ENCODE peak calls at places on chromosomes 5 and 9, in six cellular contexts. U is CD4-positive, alpha-beta T cell; Y is psoas muscle; O is A549; X is heart right ventricle; V is neural crest cell. H is an unnamed sample.

GRCh38 chr5:173493846-173494245 is 122.6 kb downstream of the BOD1 start:
- DNase-seq in U (no peak), Y (no peak), O (no peak), X (no peak), V (no peak), H (no peak)

GRCh38 chr5:96968074-96968473 is 32.2 kb downstream of the LNPEP start:
- DNase-seq in U (no peak), Y (no peak), O (peak; percentile 7), X (no peak), V (no peak), H (no peak)

GRCh38 chr5:138963763-138964371 is 88.7 kb upstream of the LRRTM2 start:
- DNase-seq in U (no peak), Y (no peak), O (no peak), X (no peak), V (peak; percentile 38), H (no peak)

GRCh38 chr5:65577141-65577540 is 14.0 kb downstream of the PPWD1 start:
- DNase-seq in U (no peak), Y (no peak), O (no peak), X (no peak), V (no peak), H (no peak)

GRCh38 chr5:74200560-74200959 is 440.0 kb downstream of the ENC1 start:
- DNase-seq in U (no peak), Y (no peak), O (no peak), X (no peak), V (no peak), H (peak; percentile 34)

GRCh38 chr5:115843444-115844130 is 1.9 kb downstream of the AP3S1 start:
- DNase-seq in U (no peak), Y (no peak), O (no peak), X (no peak), V (no peak), H (no peak)

GRCh38 chr5:148179234-148179824 is 11.0 kb downstream of the SPINK14 start:
- DNase-seq in U (no peak), Y (no peak), O (no peak), X (no peak), V (no peak), H (peak; percentile 18)

GRCh38 chr5:103259705-103260355 is 1.3 kb downstream of the MACIR start:
- DNase-seq in U (no peak), Y (no peak), O (peak; percentile 28), X (no peak), V (no peak), H (no peak)

GRCh38 chr5:115702025-115702424 is 76.2 kb upstream of the TMED7 start:
- DNase-seq in U (no peak), Y (no peak), O (no peak), X (no peak), V (no peak), H (no peak)

GRCh38 chr5:136811551-136811950 is 446.2 kb upstream of the TRPC7 start:
- DNase-seq in U (no peak), Y (peak; percentile 19), O (no peak), X (no peak), V (no peak), H (no peak)

GRCh38 chr5:159582756-159583523 is 252.7 kb upstream of the IL12B start:
- DNase-seq in U (no peak), Y (no peak), O (peak; percentile 33), X (no peak), V (no peak), H (peak; percentile 53)

GRCh38 chr9:86751207-86751606 is 196.1 kb downstream of the GAS1 start:
- DNase-seq in U (no peak), Y (peak; percentile 20), O (no peak), X (no peak), V (no peak), H (no peak)

GRCh38 chr5:10537614-10538013 is 26.3 kb upstream of the ANKRD33B start:
- DNase-seq in U (no peak), Y (no peak), O (no peak), X (no peak), V (no peak), H (no peak)

GRCh38 chr5:83974151-83974822 is 253.6 kb upstream of the HAPLN1 start:
- DNase-seq in U (no peak), Y (no peak), O (no peak), X (no peak), V (no peak), H (no peak)

GRCh38 chr9:14315754-14316573 is 2.0 kb upstream of the NFIB start:
- DNase-seq in U (no peak), Y (peak; percentile 30), O (peak; percentile 48), X (peak; percentile 31), V (no peak), H (peak; percentile 24)

GRCh38 chr9:87668722-87669121 is 57.2 kb upstream of the CTSL start:
- DNase-seq in U (no peak), Y (no peak), O (no peak), X (no peak), V (no peak), H (no peak)

GRCh38 chr5:91145233-91145620 is 237.9 kb downstream of the ARRDC3 start:
- DNase-seq in U (no peak), Y (no peak), O (no peak), X (no peak), V (no peak), H (no peak)

GRCh38 chr9:79220666-79221065 is 351.1 kb upstream of the TLE4 start:
- DNase-seq in U (no peak), Y (no peak), O (no peak), X (no peak), V (no peak), H (no peak)

DNA sequence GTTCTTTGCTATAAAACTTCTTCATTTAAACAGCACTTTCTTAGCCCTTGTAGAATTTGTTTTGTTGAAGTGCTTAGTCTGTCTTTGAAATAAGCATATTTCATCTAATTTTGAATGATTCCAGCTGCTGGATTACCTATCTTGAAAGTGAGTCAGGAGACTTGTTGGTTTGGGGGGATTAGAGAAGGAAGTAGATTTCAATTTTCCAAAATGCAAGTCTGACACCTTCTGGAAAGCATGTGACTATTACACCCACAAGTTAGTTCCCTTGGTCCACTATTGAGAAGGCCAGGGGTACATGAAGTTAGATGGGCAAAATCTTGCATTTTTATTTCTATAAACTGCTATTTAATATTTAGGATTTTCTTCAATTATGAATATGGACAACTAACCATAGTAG is 96.4 kb upstream of the RANBP3L start:
- DNase-seq in U (no peak), Y (no peak), O (no peak), X (no peak), V (no peak), H (no peak)
- TF ChIP-seq CTCF in U (no peak), Y (peak; percentile 25), O (peak; percentile 29), X (peak; percentile 13), V (peak; percentile 47), H (no peak)

GRCh38 chr5:157460921-157461792 is 1.1 kb downstream of the NIPAL4 start:
- DNase-seq in U (no peak), Y (no peak), O (no peak), X (no peak), V (no peak), H (no peak)

GRCh38 chr5:157463621-157464407 is 3.8 kb downstream of the NIPAL4 start:
- DNase-seq in U (no peak), Y (no peak), O (no peak), X (no peak), V (no peak), H (no peak)

GRCh38 chr5:157463081-157463480 is 3.1 kb downstream of the NIPAL4 start:
- DNase-seq in U (no peak), Y (no peak), O (no peak), X (no peak), V (no peak), H (no peak)

GRCh38 chr5:157468293-157468965 is 8.4 kb downstream of the NIPAL4 start:
- DNase-seq in U (no peak), Y (no peak), O (no peak), X (no peak), V (no peak), H (no peak)

DNA sequence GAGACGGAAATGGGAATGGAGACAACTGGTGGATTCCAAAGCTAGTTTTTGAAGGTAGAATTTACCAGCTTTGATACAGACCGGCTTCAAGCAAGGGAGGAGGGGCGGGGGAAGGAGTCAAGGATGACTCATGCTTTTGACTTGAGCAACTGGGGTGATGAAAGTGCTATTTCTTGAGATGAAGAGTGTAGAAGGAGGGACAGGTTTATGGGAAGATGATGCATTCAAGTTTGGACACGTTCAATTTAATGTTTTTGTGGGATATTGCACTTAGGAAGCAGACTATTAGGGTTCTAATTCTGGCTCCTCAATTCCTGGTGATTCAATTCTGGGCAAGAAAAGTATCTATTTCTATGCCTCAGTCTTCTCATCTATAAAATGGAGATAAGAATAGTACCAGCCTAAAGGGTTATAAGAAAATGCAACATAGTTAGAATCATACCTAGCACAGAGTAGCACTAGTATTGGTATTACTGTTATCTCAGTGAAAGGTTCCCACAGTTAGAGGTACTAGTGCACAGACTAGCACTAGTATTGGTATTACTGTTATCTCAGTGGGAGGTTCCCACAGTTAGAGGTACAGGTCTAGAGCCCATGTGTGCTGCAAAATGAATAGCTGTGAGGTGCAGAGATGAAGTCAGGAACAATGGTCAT is 4.6 kb downstream of the NIPAL4 start:
- DNase-seq in U (no peak), Y (peak; percentile 47), O (peak; percentile 69), X (no peak), V (no peak), H (peak; percentile 71)
- TF ChIP-seq CTCF in U (no peak), Y (no peak), O (no peak), X (no peak), V (no peak), H (no peak)

GRCh38 chr5:179278119-179278518 is 67.1 kb downstream of the ADAMTS2 start:
- DNase-seq in U (no peak), Y (no peak), O (no peak), X (no peak), V (no peak), H (no peak)

GRCh38 chr5:179278546-179278945 is 66.7 kb downstream of the ADAMTS2 start:
- DNase-seq in U (no peak), Y (peak; percentile 12), O (no peak), X (no peak), V (no peak), H (no peak)

GRCh38 chr5:179275941-179276837 is 69.1 kb downstream of the ADAMTS2 start:
- DNase-seq in U (no peak), Y (peak; percentile 90), O (no peak), X (peak; percentile 77), V (no peak), H (no peak)

GRCh38 chr5:179275381-179275878 is 69.8 kb downstream of the ADAMTS2 start:
- DNase-seq in U (no peak), Y (peak; percentile 32), O (no peak), X (no peak), V (no peak), H (no peak)

GRCh38 chr5:179276838-179277395 is 68.3 kb downstream of the ADAMTS2 start:
- DNase-seq in U (no peak), Y (peak; percentile 14), O (no peak), X (no peak), V (no peak), H (no peak)
- TF ChIP-seq CTCF in U (no peak), Y (no peak), O (no peak), X (no peak), V (peak; percentile 33), H (no peak)

GRCh38 chr9:95028855-95029219 is 288.7 kb downstream of the FANCC start:
- DNase-seq in U (no peak), Y (no peak), O (no peak), X (no peak), V (no peak), H (no peak)

GRCh38 chr9:95024097-95024671 is 293.3 kb downstream of the FANCC start:
- DNase-seq in U (no peak), Y (peak; percentile 38), O (no peak), X (peak; percentile 37), V (no peak), H (no peak)

GRCh38 chr9:95023217-95024003 is 294.1 kb downstream of the FANCC start:
- DNase-seq in U (no peak), Y (no peak), O (peak; percentile 81), X (peak; percentile 41), V (no peak), H (peak; percentile 57)

GRCh38 chr9:95027914-95028854 is 289.3 kb downstream of the FANCC start:
- DNase-seq in U (no peak), Y (no peak), O (no peak), X (no peak), V (no peak), H (no peak)

GRCh38 chr9:95025213-95026170 is 292.0 kb downstream of the FANCC start:
- DNase-seq in U (no peak), Y (peak; percentile 68), O (no peak), X (peak; percentile 50), V (no peak), H (peak; percentile 80)
- TF ChIP-seq CTCF in U (no peak), Y (peak; percentile 45), O (no peak), X (no peak), V (peak; percentile 45), H (no peak)